ENCODE peak calls at places on chromosomes 5 and 9, in ten cellular contexts. One of them, this sample, is unnamed.

GRCh38 chr9:134623408-134624066 is 18.1 kb upstream of the COL5A1 start:
- DNase-seq in AG09319: no peak
- DNase-seq in upper lobe of right lung: peak
- DNase-seq in HFF-Myc: no peak
- DNase-seq in IMR-90: no peak
- DNase-seq in BJ: no peak
- DNase-seq in natural killer cell: no peak
- DNase-seq in H9: no peak
- DNase-seq in HCT116: no peak
- DNase-seq in psoas muscle: no peak
- DNase-seq in this sample: no peak

GRCh38 chr5:67591491-67591890 is 394.9 kb upstream of the CD180 start:
- DNase-seq in HCT116: no peak
- DNase-seq in upper lobe of right lung: no peak
- DNase-seq in H9: no peak
- DNase-seq in AG09319: no peak
- DNase-seq in BJ: no peak
- DNase-seq in HFF-Myc: no peak
- DNase-seq in IMR-90: no peak
- DNase-seq in psoas muscle: no peak
- DNase-seq in natural killer cell: no peak
- DNase-seq in this sample: no peak

GRCh38 chr5:123037104-123037418 is 536 bp upstream of the PPIC start:
- DNase-seq in HCT116: no peak
- DNase-seq in natural killer cell: no peak
- DNase-seq in psoas muscle: no peak
- DNase-seq in AG09319: no peak
- DNase-seq in BJ: no peak
- DNase-seq in H9: no peak
- DNase-seq in HFF-Myc: no peak
- DNase-seq in upper lobe of right lung: no peak
- DNase-seq in IMR-90: no peak
- DNase-seq in this sample: no peak

GRCh38 chr5:18095061-18095460 is 460.8 kb downstream of the TAF11L14 start:
- DNase-seq in BJ: no peak
- DNase-seq in psoas muscle: no peak
- DNase-seq in natural killer cell: no peak
- DNase-seq in HFF-Myc: no peak
- DNase-seq in IMR-90: no peak
- DNase-seq in AG09319: no peak
- DNase-seq in HCT116: no peak
- DNase-seq in H9: no peak
- DNase-seq in upper lobe of right lung: no peak
- DNase-seq in this sample: no peak

GRCh38 chr5:63483338-63483737 is 478.9 kb downstream of the HTR1A start:
- DNase-seq in psoas muscle: no peak
- DNase-seq in natural killer cell: no peak
- DNase-seq in BJ: no peak
- DNase-seq in H9: no peak
- DNase-seq in IMR-90: no peak
- DNase-seq in AG09319: no peak
- DNase-seq in HFF-Myc: no peak
- DNase-seq in HCT116: no peak
- DNase-seq in upper lobe of right lung: no peak
- DNase-seq in this sample: no peak

GRCh38 chr5:52922384-52922783 is 66.8 kb upstream of the ITGA2 start:
- DNase-seq in upper lobe of right lung: no peak
- DNase-seq in IMR-90: peak
- DNase-seq in psoas muscle: no peak
- DNase-seq in AG09319: peak
- DNase-seq in HFF-Myc: peak
- DNase-seq in HCT116: peak
- DNase-seq in BJ: no peak
- DNase-seq in H9: peak
- DNase-seq in natural killer cell: no peak
- DNase-seq in this sample: peak

GRCh38 chr5:80754900-80755299 is 100.1 kb upstream of the DHFR start:
- DNase-seq in psoas muscle: no peak
- DNase-seq in upper lobe of right lung: no peak
- DNase-seq in BJ: no peak
- DNase-seq in HCT116: no peak
- DNase-seq in natural killer cell: no peak
- DNase-seq in AG09319: no peak
- DNase-seq in HFF-Myc: peak
- DNase-seq in IMR-90: peak
- DNase-seq in H9: no peak
- DNase-seq in this sample: no peak

GRCh38 chr9:70040506-70040905 is 3.1 kb upstream of the MAMDC2 start:
- DNase-seq in IMR-90: no peak
- DNase-seq in BJ: no peak
- DNase-seq in AG09319: no peak
- DNase-seq in HFF-Myc: no peak
- DNase-seq in upper lobe of right lung: no peak
- DNase-seq in HCT116: no peak
- DNase-seq in psoas muscle: no peak
- DNase-seq in H9: no peak
- DNase-seq in natural killer cell: no peak
- DNase-seq in this sample: no peak

GRCh38 chr5:163755505-163755904 is 250.1 kb downstream of the MAT2B start:
- DNase-seq in IMR-90: no peak
- DNase-seq in BJ: no peak
- DNase-seq in HCT116: no peak
- DNase-seq in psoas muscle: no peak
- DNase-seq in HFF-Myc: no peak
- DNase-seq in H9: no peak
- DNase-seq in natural killer cell: no peak
- DNase-seq in upper lobe of right lung: no peak
- DNase-seq in AG09319: no peak
- DNase-seq in this sample: no peak

GRCh38 chr5:118553662-118554061 is 434.7 kb downstream of the DTWD2 start:
- DNase-seq in H9: no peak
- DNase-seq in natural killer cell: no peak
- DNase-seq in psoas muscle: peak
- DNase-seq in HCT116: no peak
- DNase-seq in BJ: peak
- DNase-seq in AG09319: peak
- DNase-seq in HFF-Myc: peak
- DNase-seq in IMR-90: peak
- DNase-seq in upper lobe of right lung: no peak
- DNase-seq in this sample: no peak

GRCh38 chr9:137703842-137704508 is 85.2 kb downstream of the EHMT1 start:
- DNase-seq in BJ: no peak
- DNase-seq in natural killer cell: no peak
- DNase-seq in HFF-Myc: no peak
- DNase-seq in upper lobe of right lung: no peak
- DNase-seq in H9: no peak
- DNase-seq in HCT116: no peak
- DNase-seq in psoas muscle: no peak
- DNase-seq in IMR-90: peak
- DNase-seq in AG09319: no peak
- DNase-seq in this sample: no peak

GRCh38 chr5:3428355-3428754 is 167.3 kb upstream of the IRX1 start:
- DNase-seq in natural killer cell: no peak
- DNase-seq in HCT116: no peak
- DNase-seq in BJ: no peak
- DNase-seq in upper lobe of right lung: no peak
- DNase-seq in AG09319: no peak
- DNase-seq in IMR-90: no peak
- DNase-seq in psoas muscle: no peak
- DNase-seq in HFF-Myc: no peak
- DNase-seq in H9: peak
- DNase-seq in this sample: no peak

GRCh38 chr5:139633295-139634027 is 14.7 kb upstream of the CXXC5 start:
- DNase-seq in natural killer cell: peak
- DNase-seq in H9: peak
- DNase-seq in upper lobe of right lung: peak
- DNase-seq in AG09319: no peak
- DNase-seq in HCT116: no peak
- DNase-seq in HFF-Myc: peak
- DNase-seq in IMR-90: peak
- DNase-seq in BJ: no peak
- DNase-seq in psoas muscle: peak
- DNase-seq in this sample: peak

GRCh38 chr5:19534751-19535150 is 453.2 kb downstream of the CDH18 start:
- DNase-seq in IMR-90: no peak
- DNase-seq in AG09319: no peak
- DNase-seq in H9: no peak
- DNase-seq in HFF-Myc: no peak
- DNase-seq in psoas muscle: no peak
- DNase-seq in upper lobe of right lung: no peak
- DNase-seq in HCT116: no peak
- DNase-seq in natural killer cell: no peak
- DNase-seq in BJ: no peak
- DNase-seq in this sample: no peak

DNA sequence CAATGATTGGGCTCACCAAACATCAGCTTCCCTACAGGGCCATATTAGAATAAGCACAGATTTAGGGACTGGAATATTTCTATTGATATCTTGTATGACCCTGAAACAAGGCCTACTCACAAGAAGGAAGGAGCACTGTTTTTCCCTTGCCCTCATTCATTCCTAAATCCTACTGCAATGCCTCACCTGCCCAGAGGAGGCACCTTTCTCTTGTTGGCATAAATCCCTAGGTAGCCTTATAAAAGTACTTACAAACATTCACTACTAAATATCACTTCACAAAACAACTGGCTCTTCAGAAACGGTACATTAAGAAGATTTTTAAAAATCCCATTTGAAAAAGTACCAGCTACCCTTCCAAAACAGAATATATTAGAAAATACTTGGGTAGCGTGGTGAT is 449.4 kb downstream of the CDH18 start:
- DNase-seq in H9: no peak
- DNase-seq in psoas muscle: no peak
- DNase-seq in BJ: no peak
- DNase-seq in HFF-Myc: no peak
- DNase-seq in natural killer cell: no peak
- DNase-seq in HCT116: no peak
- DNase-seq in AG09319: no peak
- DNase-seq in upper lobe of right lung: no peak
- DNase-seq in IMR-90: no peak
- DNase-seq in this sample: no peak
- TF ChIP-seq CTCF in H9: peak
- TF ChIP-seq CTCF in psoas muscle: no peak
- TF ChIP-seq CTCF in BJ: no peak
- TF ChIP-seq CTCF in HFF-Myc: no peak
- TF ChIP-seq CTCF in natural killer cell: no peak
- TF ChIP-seq CTCF in HCT116: no peak
- TF ChIP-seq CTCF in AG09319: no peak
- TF ChIP-seq CTCF in upper lobe of right lung: no peak
- TF ChIP-seq CTCF in IMR-90: no peak
- TF ChIP-seq CTCF in this sample: no peak

DNA sequence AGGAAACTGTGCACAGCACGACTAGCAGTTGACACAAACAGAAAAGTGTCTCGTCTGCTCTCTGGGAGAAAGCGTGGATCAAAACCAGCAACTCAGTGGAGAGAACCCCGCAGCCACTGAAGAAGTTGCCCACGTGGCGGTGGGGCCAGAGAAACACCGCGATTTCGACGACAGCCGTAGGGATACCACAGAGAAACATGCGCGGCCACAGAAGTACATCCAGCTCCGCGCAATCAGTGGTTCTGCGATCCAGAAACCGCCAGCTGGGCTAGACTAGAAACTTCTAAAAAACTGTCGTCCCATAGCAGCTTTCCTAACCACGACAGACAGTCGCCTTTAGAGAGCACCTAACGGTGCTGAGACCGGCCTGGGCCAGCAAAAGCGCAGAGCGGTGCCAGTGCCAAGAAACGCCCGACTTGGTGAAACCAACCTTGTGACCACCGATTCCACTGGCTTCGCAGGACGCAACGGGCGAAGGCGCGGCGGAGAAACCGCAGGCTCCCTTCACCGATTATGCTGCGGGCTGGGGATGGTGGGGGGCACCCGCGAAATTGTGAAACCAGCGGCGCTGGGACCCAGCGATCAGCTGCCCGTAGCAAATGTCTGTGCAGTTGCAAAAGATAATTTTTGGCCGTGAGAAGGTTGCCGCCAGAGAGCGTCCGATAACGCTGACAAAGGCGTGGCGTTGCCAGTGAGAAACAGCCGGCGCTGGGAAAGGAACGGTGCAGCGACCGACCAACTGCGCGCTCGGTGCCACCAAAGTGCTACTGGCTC is 2.7 kb upstream of the ANXA2R start:
- DNase-seq in psoas muscle: peak
- DNase-seq in IMR-90: peak
- DNase-seq in upper lobe of right lung: peak
- DNase-seq in HCT116: peak
- DNase-seq in H9: peak
- DNase-seq in HFF-Myc: no peak
- DNase-seq in AG09319: no peak
- DNase-seq in natural killer cell: peak
- DNase-seq in BJ: no peak
- DNase-seq in this sample: peak
- TF ChIP-seq CTCF in psoas muscle: no peak
- TF ChIP-seq CTCF in IMR-90: no peak
- TF ChIP-seq CTCF in upper lobe of right lung: no peak
- TF ChIP-seq CTCF in HCT116: no peak
- TF ChIP-seq CTCF in H9: peak
- TF ChIP-seq CTCF in HFF-Myc: no peak
- TF ChIP-seq CTCF in AG09319: peak
- TF ChIP-seq CTCF in natural killer cell: no peak
- TF ChIP-seq CTCF in BJ: peak
- TF ChIP-seq CTCF in this sample: no peak

GRCh38 chr5:10985091-10985490 is 224.1 kb upstream of the DAP start:
- DNase-seq in AG09319: no peak
- DNase-seq in upper lobe of right lung: no peak
- DNase-seq in IMR-90: no peak
- DNase-seq in BJ: no peak
- DNase-seq in HCT116: no peak
- DNase-seq in H9: no peak
- DNase-seq in natural killer cell: no peak
- DNase-seq in psoas muscle: no peak
- DNase-seq in HFF-Myc: no peak
- DNase-seq in this sample: no peak
- TF ChIP-seq CTCF in AG09319: no peak
- TF ChIP-seq CTCF in upper lobe of right lung: no peak
- TF ChIP-seq CTCF in IMR-90: no peak
- TF ChIP-seq CTCF in BJ: no peak
- TF ChIP-seq CTCF in HCT116: no peak
- TF ChIP-seq CTCF in H9: no peak
- TF ChIP-seq CTCF in natural killer cell: no peak
- TF ChIP-seq CTCF in psoas muscle: no peak
- TF ChIP-seq CTCF in HFF-Myc: no peak
- TF ChIP-seq CTCF in this sample: no peak

DNA sequence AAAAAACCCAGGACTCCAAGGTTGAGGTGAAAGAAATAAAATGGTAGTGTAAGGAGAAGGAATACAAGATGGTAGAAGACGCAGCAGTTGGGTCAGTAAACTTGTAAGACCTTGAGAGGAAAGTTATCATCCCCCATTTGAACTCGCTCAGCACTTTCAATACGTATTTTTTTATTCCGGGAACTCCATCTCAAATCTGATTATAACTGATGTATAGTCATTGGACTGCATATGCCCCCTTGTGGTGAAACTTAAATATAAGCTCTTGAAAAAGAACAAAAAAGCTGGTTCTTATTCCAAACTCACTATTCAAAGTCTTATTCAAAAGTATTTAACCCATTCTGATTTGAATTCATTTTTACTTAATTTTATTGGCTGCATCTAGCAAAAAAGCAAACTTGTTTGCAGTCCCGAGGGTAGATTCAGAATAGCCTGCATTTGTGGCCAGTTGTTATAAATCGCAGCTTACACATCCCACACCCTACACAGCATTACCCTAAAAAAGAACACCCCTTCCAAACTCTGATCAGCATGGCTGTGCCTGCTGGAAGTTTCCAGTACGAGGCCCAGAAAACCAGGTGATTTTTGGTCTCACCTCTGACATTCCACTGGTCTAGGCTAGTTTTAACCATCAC is 118.0 kb downstream of the ESM1 start:
- DNase-seq in BJ: no peak
- DNase-seq in HCT116: peak
- DNase-seq in upper lobe of right lung: no peak
- DNase-seq in IMR-90: peak
- DNase-seq in AG09319: peak
- DNase-seq in H9: no peak
- DNase-seq in natural killer cell: no peak
- DNase-seq in HFF-Myc: peak
- DNase-seq in psoas muscle: no peak
- DNase-seq in this sample: no peak
- TF ChIP-seq CTCF in BJ: peak
- TF ChIP-seq CTCF in HCT116: peak
- TF ChIP-seq CTCF in upper lobe of right lung: peak
- TF ChIP-seq CTCF in IMR-90: peak
- TF ChIP-seq CTCF in AG09319: peak
- TF ChIP-seq CTCF in H9: peak
- TF ChIP-seq CTCF in natural killer cell: peak
- TF ChIP-seq CTCF in HFF-Myc: peak
- TF ChIP-seq CTCF in psoas muscle: peak
- TF ChIP-seq CTCF in this sample: peak